ENCODE peak calls at places on chromosome X, in four cellular contexts. E is K562, N is HepG2, K is GM12878. Q is an unnamed sample.
A peak's percentile ranks its signal among the peaks of the same experiment; 100 is the strongest.

GRCh38 chrX:12497832-12498591 is 293.2 kb upstream of the PRPS2 start:
- DNase-seq in E (peak; percentile 8), K (no peak), N (no peak), Q (peak; percentile 60)

GRCh38 chrX:137550561-137551305 is 15.2 kb upstream of the ZIC3 start:
- DNase-seq in N (no peak), E (no peak), K (no peak), Q (peak; percentile 43)

GRCh38 chrX:14963447-14964236 is 90.4 kb downstream of the MOSPD2 start:
- DNase-seq in N (no peak), K (no peak), E (no peak), Q (no peak)

GRCh38 chrX:29295987-29296680 is 708.9 kb downstream of the IL1RAPL1 start:
- DNase-seq in N (no peak), E (no peak), K (no peak), Q (no peak)

GRCh38 chrX:46758163-46758955 is 559 bp downstream of the SLC9A7 start:
- DNase-seq in K (no peak), E (no peak), N (no peak), Q (no peak)

GRCh38 chrX:52574416-52575275 is 57.8 kb upstream of the XAGE1B start:
- DNase-seq in K (peak; percentile 2), N (peak; percentile 39), E (peak; percentile 38), Q (peak; percentile 23)

GRCh38 chrX:17052776-17053175 is 106.3 kb downstream of the REPS2 start:
- DNase-seq in E (no peak), N (no peak), K (no peak), Q (no peak)

GRCh38 chrX:38800981-38801845 is at the start of gene MID1IP1:
- DNase-seq in E (peak; percentile 94), N (peak; percentile 81), K (no peak), Q (peak; percentile 85)

GRCh38 chrX:68511255-68511654 is 12.4 kb downstream of the YIPF6 start:
- DNase-seq in N (peak; percentile 30), E (peak; percentile 29), K (no peak), Q (peak; percentile 12)

GRCh38 chrX:50103866-50104566 is 96.8 kb downstream of the AKAP4 start:
- DNase-seq in E (no peak), N (no peak), K (no peak), Q (no peak)

GRCh38 chrX:153600032-153600373 is 1.1 kb upstream of the CCNQ start:
- DNase-seq in N (no peak), E (no peak), K (no peak), Q (no peak)

GRCh38 chrX:150870487-150871340 is 27.8 kb downstream of the CD99L2 start:
- DNase-seq in N (no peak), K (no peak), E (no peak), Q (no peak)

GRCh38 chrX:30874851-30875250 is 14.2 kb downstream of the TAB3 start:
- DNase-seq in N (no peak), E (no peak), K (no peak), Q (no peak)

GRCh38 chrX:54043084-54043483 is 1.2 kb downstream of the PHF8 start:
- DNase-seq in E (no peak), N (no peak), K (no peak), Q (no peak)

GRCh38 chrX:133437771-133438170 is 22.5 kb upstream of the GPC4 start:
- DNase-seq in K (no peak), N (no peak), E (no peak), Q (no peak)

GRCh38 chrX:9646471-9647038 is 119.1 kb downstream of the GPR143 start:
- DNase-seq in N (no peak), K (no peak), E (peak; percentile 8), Q (no peak)

GRCh38 chrX:149010899-149011224 is 494.2 kb downstream of the IDS start:
- DNase-seq in N (no peak), E (no peak), K (no peak), Q (no peak)

GRCh38 chrX:151762802-151763201 is 28.3 kb downstream of the CNGA2 start:
- DNase-seq in E (no peak), K (no peak), N (no peak), Q (no peak)

GRCh38 chrX:16023790-16024734 is 99.3 kb upstream of the GRPR start:
- DNase-seq in N (peak; percentile 1), K (peak; percentile 77), E (no peak), Q (no peak)

DNA sequence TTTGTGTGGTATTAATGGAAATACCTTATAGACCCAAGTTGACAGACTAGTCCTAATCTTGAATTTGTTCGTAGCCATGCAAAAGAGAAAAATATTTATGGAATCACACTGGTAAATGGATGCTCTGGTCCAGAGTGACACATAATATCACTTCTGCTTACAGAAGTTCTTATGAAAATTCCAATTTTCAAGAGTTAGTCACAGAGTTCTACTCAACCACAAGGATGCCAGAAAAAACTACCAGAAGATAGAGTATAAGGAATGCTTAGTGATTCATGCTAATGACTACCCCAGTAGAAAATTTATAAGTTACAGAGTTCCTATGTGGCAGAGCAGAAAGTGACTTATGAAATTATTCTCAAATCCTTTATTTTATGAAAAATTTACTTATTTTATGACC is 1384.8 kb downstream of the FAM133A start:
- DNase-seq in N (no peak), K (no peak), E (no peak), Q (no peak)
- TF ChIP-seq SP1 in N (no peak), K (no peak), E (no peak), Q (no peak)

GRCh38 chrX:24294619-24295018 is 19.2 kb downstream of the SUPT20HL2 start:
- DNase-seq in N (no peak), K (no peak), E (no peak), Q (peak; percentile 57)
- TF ChIP-seq ETV6 in N (no peak), K (no peak), E (no peak), Q (no peak)

DNA sequence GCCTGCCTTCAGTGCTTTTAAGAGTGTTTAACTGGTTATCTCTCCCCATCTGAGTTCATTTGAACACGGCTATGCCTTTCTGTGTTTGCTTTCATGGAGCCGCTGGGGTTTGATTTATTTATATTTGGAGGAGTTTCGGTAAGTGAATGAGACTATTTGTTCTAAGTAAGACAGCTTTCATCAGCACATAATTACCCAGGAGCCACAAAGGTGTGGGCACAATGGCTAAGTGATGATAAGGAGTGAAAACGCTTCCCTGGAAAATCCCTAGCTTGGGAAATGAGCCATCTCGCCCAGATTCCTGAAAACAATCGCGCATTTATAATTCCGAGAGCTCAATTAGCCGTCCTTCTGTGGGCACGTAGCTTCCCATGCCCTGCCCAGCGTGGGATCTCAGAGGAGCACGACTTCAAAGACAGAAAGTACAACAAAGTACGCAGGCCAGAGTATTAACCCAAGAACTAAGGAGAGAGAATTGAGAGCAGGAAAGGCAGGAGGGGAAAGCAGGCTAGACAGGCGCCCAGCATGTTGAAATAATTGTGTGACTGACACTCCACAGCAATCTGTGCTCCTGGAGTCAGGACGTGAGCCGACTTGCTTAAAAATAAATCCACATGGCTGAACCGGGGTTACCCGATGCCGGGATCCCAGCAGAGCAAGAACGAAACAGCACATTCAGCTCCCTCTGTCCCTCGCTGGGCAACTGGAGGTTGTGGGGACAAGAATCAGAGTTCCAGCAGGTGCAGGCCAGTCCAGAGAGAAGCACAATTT is 99.0 kb downstream of the DHRSX start:
- DNase-seq in E (no peak), N (peak; percentile 94), K (no peak), Q (no peak)
- TF ChIP-seq SP1 in E (no peak), N (no peak), K (no peak), Q (no peak)

GRCh38 chrX:109954333-109954732 is 48.6 kb upstream of the TMEM164 start:
- DNase-seq in N (no peak), E (no peak), K (no peak), Q (no peak)
- TF ChIP-seq ETV6 in N (no peak), E (no peak), K (no peak), Q (no peak)

GRCh38 chrX:24148535-24149345 is 789 bp upstream of the ZFX start:
- DNase-seq in E (no peak), K (no peak), N (peak; percentile 23), Q (peak; percentile 10)
- TF ChIP-seq SP1 in E (no peak), K (no peak), N (no peak), Q (no peak)

Q was measured in WTC11.